ENCODE peak calls at places on chromosomes 1 and 21, in eight cellular contexts. A, L, R, F, B, Z, W and X are unnamed samples.

GRCh38 chr1:55007626-55008025 is 8.9 kb downstream of the BSND start:
- DNase-seq in Z (no peak), R (no peak), W (no peak), F (peak), B (no peak), L (no peak), A (no peak), X (no peak)

GRCh38 chr1:202145325-202146140 is 996 bp upstream of the ARL8A start:
- DNase-seq in A (no peak), F (no peak), L (peak), R (no peak), B (no peak), Z (no peak), W (no peak), X (no peak)

GRCh38 chr1:231116741-231117140 is 45.1 kb upstream of the TRIM67 start:
- DNase-seq in B (no peak), W (no peak), F (no peak), A (no peak), R (no peak), L (no peak), Z (no peak), X (no peak)

GRCh38 chr1:179190861-179191260 is 38.6 kb downstream of the ABL2 start:
- DNase-seq in F (peak), A (no peak), W (no peak), Z (no peak), B (no peak), L (no peak), R (no peak), X (no peak)

GRCh38 chr1:172176206-172176605 is 244.3 kb upstream of the C1orf105 start:
- DNase-seq in Z (no peak), F (peak), R (no peak), B (no peak), W (no peak), L (no peak), A (no peak), X (no peak)

GRCh38 chr1:239763850-239764249 is 327.8 kb upstream of the FMN2 start:
- DNase-seq in F (no peak), L (no peak), R (no peak), W (no peak), Z (no peak), B (no peak), A (no peak), X (no peak)

GRCh38 chr1:6108937-6109636 is 63.4 kb downstream of the KCNAB2 start:
- DNase-seq in B (no peak), L (peak), Z (no peak), R (no peak), F (peak), A (no peak), W (peak), X (no peak)

GRCh38 chr1:206081811-206082210 is 28.8 kb downstream of the RHEX start:
- DNase-seq in W (no peak), L (no peak), A (no peak), F (no peak), R (no peak), Z (no peak), B (no peak), X (no peak)

GRCh38 chr1:53165408-53165961 is 23.0 kb upstream of the SLC1A7 start:
- DNase-seq in Z (no peak), A (no peak), W (no peak), F (no peak), L (peak), B (no peak), R (no peak), X (no peak)

GRCh38 chr1:5525597-5526384 is 466.4 kb downstream of the NPHP4 start:
- DNase-seq in Z (no peak), B (no peak), R (no peak), A (no peak), L (no peak), W (no peak), F (no peak), X (no peak)

GRCh38 chr1:19921310-19921709 is 2.1 kb downstream of the PLA2G2E start:
- DNase-seq in R (no peak), F (no peak), W (no peak), Z (no peak), B (no peak), L (peak), A (no peak), X (no peak)

GRCh38 chr1:62356257-62356835 is 37.1 kb upstream of the KANK4 start:
- DNase-seq in B (peak), R (no peak), F (peak), W (peak), L (no peak), Z (no peak), A (no peak), X (no peak)

GRCh38 chr1:155081472-155082300 is 3.0 kb downstream of the EFNA3 start:
- DNase-seq in W (no peak), L (peak), A (no peak), B (no peak), F (no peak), R (peak), Z (no peak), X (no peak)

GRCh38 chr1:166484871-166485270 is 318.1 kb upstream of the FAM78B start:
- DNase-seq in R (no peak), L (no peak), Z (no peak), A (no peak), F (no peak), B (no peak), W (no peak), X (no peak)

GRCh38 chr1:180611016-180611930 is 20.5 kb upstream of the XPR1 start:
- DNase-seq in L (no peak), R (no peak), F (no peak), W (no peak), Z (no peak), B (no peak), A (no peak), X (no peak)

GRCh38 chr1:55195523-55196233 is 19.5 kb downstream of the USP24 start:
- DNase-seq in R (no peak), Z (no peak), A (no peak), B (no peak), L (no peak), W (no peak), F (peak), X (no peak)

GRCh38 chr1:215529111-215529510 is 38.0 kb upstream of the KCTD3 start:
- DNase-seq in Z (no peak), A (no peak), F (no peak), L (no peak), W (peak), R (no peak), B (no peak), X (no peak)

GRCh38 chr21:42455196-42455595 is 40.8 kb downstream of the RSPH1 start:
- DNase-seq in W (no peak), R (no peak), F (no peak), L (no peak), B (no peak), Z (no peak), A (no peak), X (no peak)

GRCh38 chr1:32782086-32782485 is 35.1 kb downstream of the YARS1 start:
- DNase-seq in F (peak), B (no peak), W (no peak), R (no peak), A (no peak), L (peak), Z (no peak), X (no peak)

GRCh38 chr1:219020386-219020785 is 153.3 kb upstream of the LYPLAL1 start:
- DNase-seq in R (no peak), F (no peak), W (no peak), L (no peak), A (no peak), B (no peak), Z (no peak), X (no peak)

GRCh38 chr1:99685516-99686180 is 39.7 kb downstream of the PALMD start:
- DNase-seq in R (no peak), W (peak), F (peak), B (peak), L (peak), A (no peak), Z (no peak), X (peak)

GRCh38 chr1:173134029-173134428 is 73.1 kb downstream of the TNFSF4 start:
- DNase-seq in B (no peak), W (no peak), L (no peak), Z (no peak), A (no peak), F (peak), R (no peak), X (no peak)

GRCh38 chr1:191065771-191066170 is 588.1 kb upstream of the BRINP3 start:
- DNase-seq in B (no peak), Z (no peak), A (no peak), F (peak), L (no peak), W (no peak), R (no peak), X (no peak)

GRCh38 chr1:110494522-110495406 is 24.2 kb downstream of the KCNA10 start:
- DNase-seq in W (no peak), F (no peak), L (peak), A (no peak), B (no peak), R (no peak), Z (no peak), X (no peak)

GRCh38 chr1:184661801-184662200 is 92.9 kb downstream of the EDEM3 start:
- DNase-seq in F (no peak), R (no peak), L (no peak), B (no peak), A (no peak), W (no peak), Z (no peak), X (no peak)

GRCh38 chr1:61270107-61270506 is 187.7 kb downstream of the NFIA start:
- DNase-seq in B (no peak), R (no peak), W (no peak), L (no peak), Z (no peak), F (no peak), A (no peak), X (no peak)

GRCh38 chr1:113429461-113430153 is 39.3 kb downstream of the MAGI3 start:
- DNase-seq in R (no peak), F (peak), A (no peak), L (no peak), B (no peak), W (no peak), Z (no peak), X (no peak)

GRCh38 chr1:231699769-231700168 is 73.2 kb downstream of the DISC1 start:
- DNase-seq in Z (no peak), W (no peak), R (no peak), L (no peak), B (no peak), A (no peak), F (peak), X (no peak)

GRCh38 chr1:25795227-25795626 is 4.8 kb upstream of the SELENON start:
- DNase-seq in A (no peak), W (no peak), B (no peak), R (no peak), F (no peak), Z (no peak), L (no peak), X (no peak)

GRCh38 chr1:32299327-32299726 is 7.4 kb downstream of the HDAC1 start:
- DNase-seq in W (no peak), B (no peak), Z (no peak), L (no peak), A (no peak), F (no peak), R (no peak), X (no peak)